ENCODE peak calls at places on chromosomes 2 and 18, in four cellular contexts. V is HepG2, E is H1, B is GM12878. P is an unnamed sample.

GRCh38 chr2:28089486-28089885 is 199.0 kb downstream of the BABAM2 start:
- DNase-seq in V (no peak), E (no peak), B (no peak), P (no peak)

GRCh38 chr2:185618630-185619029 is 120.0 kb upstream of the FSIP2 start:
- DNase-seq in V (no peak), E (no peak), B (no peak), P (no peak)

GRCh38 chr2:101518470-101519172 is 43.7 kb upstream of the RFX8 start:
- DNase-seq in V (peak), E (no peak), B (no peak), P (peak)

GRCh38 chr2:234368861-234369261 is 128.0 kb downstream of the ARL4C start:
- DNase-seq in V (no peak), E (no peak), B (no peak), P (no peak)

GRCh38 chr2:112724611-112725525 is 4.0 kb downstream of the NT5DC4 start:
- DNase-seq in V (peak), E (no peak), B (no peak), P (peak)

GRCh38 chr2:209496586-209496982 is 72.7 kb downstream of the MAP2 start:
- DNase-seq in V (no peak), E (no peak), B (no peak), P (no peak)

GRCh38 chr2:10919776-10920606 is 8.3 kb downstream of the KCNF1 start:
- DNase-seq in V (no peak), E (no peak), B (no peak), P (no peak)

GRCh38 chr18:56240405-56240804 is 398.0 kb downstream of the TXNL1 start:
- DNase-seq in V (no peak), E (no peak), B (no peak), P (no peak)

GRCh38 chr18:61549889-61550288 is 216.7 kb downstream of the CDH20 start:
- DNase-seq in V (no peak), E (no peak), B (no peak), P (no peak)

GRCh38 chr2:70942900-70943871 is 7.5 kb downstream of the ATP6V1B1 start:
- DNase-seq in V (no peak), E (no peak), B (no peak), P (no peak)

GRCh38 chr2:86671304-86671981 is 47.8 kb upstream of the RNF103 start:
- DNase-seq in V (peak), E (no peak), B (no peak), P (no peak)

GRCh38 chr2:42044939-42045338 is 2.9 kb upstream of the PKDCC start:
- DNase-seq in V (no peak), E (no peak), B (no peak), P (no peak)

GRCh38 chr18:11946756-11947155 is 34.6 kb upstream of the IMPA2 start:
- DNase-seq in V (no peak), E (no peak), B (no peak), P (no peak)

GRCh38 chr2:176652300-176653182 is 383.3 kb downstream of the MTX2 start:
- DNase-seq in V (peak), E (no peak), B (no peak), P (peak)

DNA sequence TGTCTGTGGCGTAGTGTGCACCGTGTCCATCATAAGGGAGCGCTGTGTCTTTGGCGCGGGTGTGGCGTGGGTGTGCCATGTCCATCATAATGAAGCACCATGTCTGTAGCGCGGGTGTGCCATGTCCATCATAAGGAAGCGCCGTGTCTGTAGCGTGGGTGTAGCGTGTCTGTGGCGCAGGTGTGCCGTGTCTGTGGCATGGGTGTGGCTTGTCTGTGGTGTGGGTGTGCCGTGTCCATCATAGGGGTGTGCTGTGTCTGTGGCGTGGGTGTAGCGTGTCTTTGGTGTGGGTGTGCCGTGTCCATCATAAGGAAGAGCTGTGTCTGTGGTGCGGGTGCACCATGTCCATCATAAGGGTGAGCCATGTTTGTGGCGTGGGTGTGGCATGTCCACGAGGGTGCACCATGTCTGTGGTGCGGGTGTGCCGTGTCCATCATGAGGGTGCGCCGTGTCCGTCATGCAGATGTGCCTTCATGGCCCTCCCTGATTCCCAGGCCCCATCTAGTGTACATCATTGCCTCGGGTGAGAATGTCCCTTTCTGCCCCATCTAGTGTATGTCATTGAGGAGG is 275.0 kb downstream of the GBX2 start:
- DNase-seq in V (no peak), E (no peak), B (no peak), P (no peak)
- TF ChIP-seq POLR2A in V (no peak), E (no peak), B (no peak), P (no peak)

DNA sequence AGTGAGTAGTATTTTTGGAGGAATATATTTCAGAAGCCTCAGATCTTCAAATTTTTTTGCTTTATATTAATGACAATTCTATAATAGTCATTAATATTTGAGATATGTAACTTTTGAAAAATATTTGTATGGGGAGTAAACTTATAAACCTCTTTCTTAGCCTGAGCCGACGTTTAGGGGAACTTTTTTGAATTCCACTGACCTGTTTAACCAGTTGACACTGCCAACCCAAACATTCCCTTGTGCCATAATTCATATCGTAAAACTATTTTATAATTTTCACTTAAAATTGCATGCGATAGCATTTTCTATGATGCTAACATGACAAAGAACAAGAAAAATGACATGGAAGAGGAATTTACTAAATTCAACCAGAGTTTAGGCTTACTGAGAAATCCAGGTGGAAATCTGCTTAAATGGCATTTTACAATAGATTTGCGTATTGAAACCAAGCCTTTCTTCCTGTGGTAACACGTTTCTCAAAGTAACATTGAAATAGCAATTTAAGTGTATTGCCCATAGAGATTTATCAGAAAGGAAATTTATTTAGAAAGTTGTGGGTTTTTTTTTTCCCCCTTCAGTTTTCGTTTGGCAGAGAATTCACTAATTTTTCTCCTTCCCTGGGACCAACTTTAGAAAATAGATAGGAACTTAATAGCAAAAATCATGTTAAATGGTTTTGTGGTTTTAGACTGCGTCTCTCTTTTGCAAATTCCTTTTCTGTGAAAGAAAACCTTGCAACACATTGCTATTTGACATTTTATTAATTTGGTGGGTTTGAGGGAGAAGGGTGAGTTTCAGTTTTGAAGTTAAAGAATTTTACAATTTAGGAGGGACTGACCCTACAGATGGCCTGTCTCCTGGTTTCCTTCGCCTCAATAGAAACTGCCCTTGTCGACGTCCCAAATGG is 77.4 kb downstream of the TANC1 start:
- DNase-seq in V (no peak), E (no peak), B (no peak), P (no peak)
- TF ChIP-seq HDAC6 in V (no peak), E (no peak), B (no peak), P (no peak)

GRCh38 chr2:67013821-67014220 is 383.3 kb upstream of the ETAA1 start:
- DNase-seq in V (no peak), E (no peak), B (no peak), P (no peak)
- TF ChIP-seq POLR2A in V (no peak), E (no peak), B (no peak), P (no peak)

GRCh38 chr2:218447072-218447471 is 28.1 kb downstream of the VIL1 start:
- DNase-seq in V (no peak), E (no peak), B (no peak), P (no peak)

GRCh38 chr2:218445602-218446001 is 26.7 kb downstream of the VIL1 start:
- DNase-seq in V (no peak), E (no peak), B (no peak), P (no peak)

GRCh38 chr2:218448934-218449333 is 30.0 kb downstream of the VIL1 start:
- DNase-seq in V (peak), E (no peak), B (no peak), P (peak)

GRCh38 chr2:218444692-218445357 is 25.9 kb downstream of the VIL1 start:
- DNase-seq in V (peak), E (no peak), B (no peak), P (no peak)

GRCh38 chr2:218446547-218446946 is 27.6 kb downstream of the VIL1 start:
- DNase-seq in V (no peak), E (no peak), B (no peak), P (no peak)
- TF ChIP-seq HDAC6 in V (no peak), E (no peak), B (no peak), P (no peak)

GRCh38 chr2:15745907-15746306 is 154.2 kb downstream of the DDX1 start:
- DNase-seq in V (no peak), E (no peak), B (no peak), P (no peak)
- TF ChIP-seq POLR2A in V (no peak), E (no peak), B (no peak), P (no peak)

GRCh38 chr2:242047963-242048362 is 178.4 kb downstream of the RTP5 start:
- DNase-seq in V (no peak), E (no peak), B (no peak), P (no peak)
- TF ChIP-seq HDAC6 in V (no peak), E (no peak), B (no peak), P (no peak)

GRCh38 chr18:26003817-26004216 is 86.6 kb downstream of the SS18 start:
- DNase-seq in V (no peak), E (no peak), B (no peak), P (no peak)
- TF ChIP-seq POLR2A in V (no peak), E (no peak), B (no peak), P (no peak)

GRCh38 chr18:35099911-35100310 is 58.7 kb downstream of the MAPRE2 start:
- DNase-seq in V (no peak), E (no peak), B (no peak), P (no peak)
- TF ChIP-seq HDAC6 in V (no peak), E (no peak), B (no peak), P (no peak)